ENCODE peak calls at places on chromosomes 11 and 22, in eight cellular contexts. T, S, F, A, R, Z, U and W are unnamed samples.

GRCh38 chr11:117232911-117233409 is 489 bp downstream of the RNF214 start:
- DNase-seq in T (peak; percentile 36), S (peak; percentile 46), F (peak; percentile 50), A (no peak), R (no peak), Z (no peak), U (no peak), W (no peak)

GRCh38 chr22:49481651-49482399 is 345.8 kb downstream of the BRD1 start:
- DNase-seq in T (no peak), S (no peak), F (no peak), A (no peak), R (peak; percentile 13), Z (no peak), U (no peak), W (no peak)

GRCh38 chr11:35112056-35112845 is 26.7 kb upstream of the CD44 start:
- DNase-seq in T (no peak), S (no peak), F (no peak), A (no peak), R (no peak), Z (no peak), U (peak; percentile 20), W (no peak)

GRCh38 chr11:63912678-63913077 is 4.3 kb downstream of the RCOR2 start:
- DNase-seq in T (no peak), S (no peak), F (no peak), A (no peak), R (no peak), Z (no peak), U (no peak), W (no peak)

GRCh38 chr22:29369460-29369859 is 18.9 kb downstream of the AP1B1 start:
- DNase-seq in T (no peak), S (peak; percentile 38), F (peak; percentile 52), A (peak; percentile 77), R (no peak), Z (peak; percentile 69), U (peak; percentile 94), W (no peak)

GRCh38 chr11:17408641-17409040 is 20.2 kb upstream of the KCNJ11 start:
- DNase-seq in T (no peak), S (no peak), F (peak; percentile 5), A (no peak), R (no peak), Z (no peak), U (no peak), W (no peak)

GRCh38 chr22:36587289-36588154 is 58.6 kb upstream of the EIF3D start:
- DNase-seq in T (no peak), S (no peak), F (no peak), A (no peak), R (no peak), Z (no peak), U (peak; percentile 55), W (peak; percentile 8)

GRCh38 chr11:5691963-5692358 is 2.4 kb downstream of the TRIM22 start:
- DNase-seq in T (no peak), S (no peak), F (no peak), A (no peak), R (no peak), Z (no peak), U (no peak), W (no peak)

GRCh38 chr11:120513436-120514315 is 2.1 kb downstream of the GRIK4 start:
- DNase-seq in T (no peak), S (no peak), F (no peak), A (peak; percentile 13), R (no peak), Z (no peak), U (no peak), W (no peak)

GRCh38 chr22:24408630-24409029 is 18.8 kb upstream of the ADORA2A start:
- DNase-seq in T (no peak), S (no peak), F (peak; percentile 26), A (no peak), R (no peak), Z (no peak), U (no peak), W (no peak)

GRCh38 chr22:37499006-37499707 is 13.0 kb upstream of the MFNG start:
- DNase-seq in T (no peak), S (no peak), F (no peak), A (no peak), R (no peak), Z (no peak), U (peak; percentile 80), W (no peak)

GRCh38 chr11:102911758-102912481 is 37.1 kb upstream of the MMP12 start:
- DNase-seq in T (no peak), S (peak; percentile 12), F (no peak), A (no peak), R (no peak), Z (no peak), U (no peak), W (no peak)

GRCh38 chr22:39184586-39185577 is 32.4 kb upstream of the CBX7 start:
- DNase-seq in T (no peak), S (no peak), F (no peak), A (no peak), R (no peak), Z (no peak), U (peak; percentile 21), W (no peak)

GRCh38 chr22:20957691-20958440 is 9.2 kb upstream of the AIFM3 start:
- DNase-seq in T (peak; percentile 53), S (peak; percentile 66), F (no peak), A (peak; percentile 69), R (peak; percentile 52), Z (peak; percentile 34), U (no peak), W (no peak)

GRCh38 chr11:66491315-66491935 is 11.2 kb downstream of the DPP3 start:
- DNase-seq in T (no peak), S (peak; percentile 64), F (no peak), A (no peak), R (no peak), Z (no peak), U (no peak), W (no peak)

GRCh38 chr11:65077466-65077865 is 6.4 kb downstream of the CDCA5 start:
- DNase-seq in T (no peak), S (peak; percentile 49), F (no peak), A (no peak), R (no peak), Z (no peak), U (peak; percentile 32), W (no peak)

GRCh38 chr11:123590296-123590912 is 64.0 kb downstream of the SCN3B start:
- DNase-seq in T (no peak), S (no peak), F (peak; percentile 40), A (no peak), R (peak; percentile 81), Z (peak; percentile 65), U (peak; percentile 39), W (peak; percentile 61)

GRCh38 chr22:46737976-46738641 is at the start of gene CERK:
- DNase-seq in T (peak; percentile 69), S (peak; percentile 65), F (peak; percentile 86), A (peak; percentile 81), R (peak; percentile 70), Z (peak; percentile 82), U (peak; percentile 69), W (no peak)

GRCh38 chr11:59756845-59757244 is 1.7 kb downstream of the STX3 start:
- DNase-seq in T (peak; percentile 26), S (peak; percentile 61), F (no peak), A (peak; percentile 74), R (peak; percentile 64), Z (peak; percentile 51), U (peak; percentile 29), W (no peak)

GRCh38 chr22:44479662-44480061 is 18.4 kb downstream of the RTL6 start:
- DNase-seq in T (no peak), S (no peak), F (no peak), A (no peak), R (no peak), Z (no peak), U (no peak), W (no peak)

GRCh38 chr11:10114593-10115404 is 179.2 kb downstream of the SBF2 start:
- DNase-seq in T (no peak), S (peak; percentile 25), F (no peak), A (no peak), R (no peak), Z (no peak), U (no peak), W (no peak)
- TF ChIP-seq CTCF in T (no peak), S (no peak), F (no peak), A (no peak), R (no peak), Z (no peak), U (no peak), W (no peak)

DNA sequence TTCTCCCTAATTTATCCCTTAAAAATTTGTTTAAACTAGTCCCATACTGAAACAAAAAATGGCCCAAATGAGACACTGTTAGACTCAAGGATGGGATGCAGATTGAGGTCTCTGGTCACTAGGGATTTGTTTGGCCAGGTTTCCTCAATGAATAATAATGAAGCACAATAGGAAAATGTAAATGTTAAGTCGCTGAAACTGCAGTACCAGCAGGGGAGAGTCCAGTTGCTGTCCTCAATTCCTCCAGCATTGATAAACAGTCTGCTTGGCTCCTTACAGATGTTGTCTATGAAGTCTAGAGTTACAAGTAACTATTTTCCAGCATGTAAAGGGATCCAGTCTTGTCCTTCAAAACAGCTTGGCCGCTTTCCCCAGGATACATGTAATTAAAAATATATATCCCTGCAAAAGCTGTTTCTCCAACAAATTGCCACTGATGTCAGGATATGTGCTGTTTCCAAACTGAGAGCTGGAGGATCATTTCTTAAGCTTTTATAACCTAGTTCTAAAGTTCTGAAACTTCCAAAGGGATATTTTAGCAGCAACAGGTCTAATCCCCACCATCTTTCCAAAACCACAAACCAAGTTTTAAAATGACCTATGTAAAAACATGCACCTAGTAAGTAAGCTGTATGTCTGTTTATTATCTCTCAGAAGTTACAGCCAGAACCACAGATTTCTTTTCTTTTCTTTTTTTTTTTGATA is 2.1 kb downstream of the FZD4 start:
- DNase-seq in T (no peak), S (no peak), F (no peak), A (no peak), R (no peak), Z (no peak), U (peak; percentile 76), W (no peak)
- TF ChIP-seq CTCF in T (no peak), S (no peak), F (no peak), A (no peak), R (no peak), Z (no peak), U (peak; percentile 35), W (peak; percentile 5)

DNA sequence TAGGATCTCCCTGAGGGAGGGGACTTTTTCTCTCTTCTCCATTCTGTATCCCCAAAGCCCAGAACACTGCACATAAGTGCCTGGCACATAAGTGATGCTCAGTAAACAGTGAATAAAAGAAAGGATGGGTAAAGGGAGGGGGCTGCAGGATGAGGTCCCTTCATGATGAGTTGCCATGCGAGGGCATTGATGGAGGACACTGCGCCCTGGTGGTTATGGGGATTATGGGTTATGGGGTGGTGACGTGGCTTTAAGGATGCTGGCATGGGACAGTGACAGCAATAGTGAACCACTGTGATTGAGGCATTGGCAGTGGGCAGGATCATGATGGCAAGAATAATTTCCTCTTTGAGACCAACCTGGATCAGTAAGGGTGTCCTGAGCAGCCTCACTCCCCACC is 43.9 kb upstream of the LRRC32 start:
- DNase-seq in T (no peak), S (no peak), F (no peak), A (no peak), R (no peak), Z (no peak), U (no peak), W (no peak)
- TF ChIP-seq CTCF in T (no peak), S (no peak), F (no peak), A (no peak), R (no peak), Z (no peak), U (peak; percentile 1), W (no peak)

DNA sequence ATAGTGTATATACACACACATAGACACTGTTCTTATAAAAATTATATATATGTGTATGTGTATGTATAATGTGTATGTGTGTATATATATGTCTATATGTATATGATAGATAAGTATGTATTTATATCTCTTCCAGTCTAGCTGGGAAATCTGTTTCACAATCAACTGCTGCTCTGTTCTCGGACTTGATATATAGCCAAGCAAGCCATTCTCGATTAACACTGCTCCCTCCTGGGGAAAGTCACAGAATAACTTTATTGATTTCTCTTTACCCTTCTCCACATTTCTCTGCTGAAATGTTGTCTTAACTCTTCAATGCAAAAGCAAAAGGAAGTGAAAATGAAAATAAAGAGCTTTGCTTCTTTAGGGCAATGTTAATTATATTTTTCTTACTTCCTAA is 2.2 kb downstream of the BLID start:
- DNase-seq in T (no peak), S (no peak), F (no peak), A (no peak), R (no peak), Z (no peak), U (peak; percentile 80), W (no peak)
- TF ChIP-seq CTCF in T (no peak), S (no peak), F (no peak), A (no peak), R (no peak), Z (no peak), U (peak; percentile 17), W (no peak)